ENCODE peak calls at places on chromosomes 6 and 20, in nine cellular contexts. W is body of pancreas, B is NT2/D1, O is tibial nerve, Q is mammary epithelial cell, K is aorta, T is upper lobe of right lung, S is IMR-90, P is psoas muscle. L is an unnamed sample. For H3K4me1, the result is how much of the 10 kb centered on the place peaks cover.

GRCh38 chr20:62914970-62915457 is 11.3 kb downstream of the DIDO1 start:
- DNase-seq in O (no peak), B (peak), W (peak), S (peak), K (no peak), T (no peak), P (no peak), Q (peak), L (no peak)

GRCh38 chr6:130525378-130525777 is 159.6 kb downstream of the TMEM200A start:
- DNase-seq in W (no peak), S (no peak), P (no peak), O (no peak), B (no peak), Q (no peak), T (no peak), K (no peak), L (no peak)

GRCh38 chr20:7950387-7950786 is 10.1 kb upstream of the HAO1 start:
- DNase-seq in B (peak), W (no peak), O (no peak), T (no peak), Q (no peak), S (no peak), P (no peak), K (no peak), L (no peak)

GRCh38 chr20:400121-400450 is 8.0 kb upstream of the RBCK1 start:
- DNase-seq in S (no peak), O (no peak), B (no peak), Q (no peak), W (no peak), T (no peak), K (no peak), P (no peak), L (no peak)

GRCh38 chr20:8260837-8261241 is 128.8 kb downstream of the PLCB1 start:
- DNase-seq in B (no peak), K (no peak), O (peak), T (no peak), Q (no peak), S (no peak), W (no peak), P (peak), L (no peak)

GRCh38 chr6:43579171-43579570 is 3.2 kb downstream of the POLH start:
- DNase-seq in Q (peak), W (no peak), P (no peak), T (no peak), B (no peak), O (no peak), S (peak), K (no peak), L (no peak)

GRCh38 chr6:34491091-34491430 is 25.2 kb downstream of the PACSIN1 start:
- DNase-seq in W (no peak), Q (no peak), P (no peak), K (no peak), S (peak), B (no peak), T (peak), O (no peak), L (peak)

GRCh38 chr6:61606500-61606899 is 679.5 kb downstream of the KHDRBS2 start:
- DNase-seq in P (no peak), K (no peak), Q (no peak), W (no peak), O (no peak), S (no peak), B (peak), T (no peak), L (no peak)

GRCh38 chr6:69907981-69908498 is 41.7 kb downstream of the COL19A1 start:
- DNase-seq in B (no peak), K (no peak), W (no peak), T (no peak), P (no peak), Q (no peak), S (peak), O (no peak), L (no peak)

GRCh38 chr6:7237653-7238190 is 75.3 kb downstream of the SSR1 start:
- DNase-seq in O (no peak), T (no peak), W (no peak), P (no peak), K (no peak), B (no peak), S (peak), Q (no peak), L (no peak)

GRCh38 chr6:166167258-166167731 is 356 bp downstream of the TBXT start:
- DNase-seq in O (no peak), K (no peak), T (no peak), P (no peak), Q (no peak), W (no peak), S (no peak), B (no peak), L (no peak)

GRCh38 chr6:128511518-128511917 is 8.9 kb downstream of the PTPRK start:
- DNase-seq in W (no peak), K (no peak), T (no peak), B (no peak), O (no peak), Q (peak), S (peak), P (no peak), L (no peak)

GRCh38 chr6:11430036-11430435 is 107.5 kb upstream of the TMEM170B start:
- DNase-seq in B (no peak), S (no peak), T (no peak), Q (no peak), O (no peak), W (no peak), K (no peak), P (no peak), L (no peak)

GRCh38 chr6:138473144-138473543 is 26.1 kb downstream of the NHSL1 start:
- DNase-seq in B (no peak), W (no peak), P (no peak), K (no peak), S (no peak), T (no peak), O (no peak), Q (no peak), L (no peak)

GRCh38 chr6:141467041-141467440 is 665.7 kb upstream of the GJE1 start:
- DNase-seq in W (no peak), P (no peak), K (no peak), Q (no peak), S (no peak), B (peak), O (no peak), T (no peak), L (no peak)

GRCh38 chr6:77965449-77965848 is 312.6 kb downstream of the MEI4 start:
- DNase-seq in O (no peak), P (no peak), T (no peak), W (no peak), K (no peak), B (no peak), Q (no peak), S (no peak), L (no peak)

GRCh38 chr20:2729251-2729713 is 36.7 kb downstream of the EBF4 start:
- DNase-seq in P (no peak), B (no peak), Q (no peak), W (no peak), O (no peak), S (no peak), K (no peak), T (no peak), L (no peak)

GRCh38 chr20:62390306-62391164 is 3.6 kb downstream of the RPS21 start:
- DNase-seq in B (no peak), K (no peak), O (no peak), T (no peak), S (no peak), Q (no peak), P (no peak), W (no peak), L (no peak)

GRCh38 chr20:45404438-45404837 is 3.7 kb upstream of the DBNDD2 start:
- DNase-seq in B (no peak), Q (no peak), P (no peak), T (no peak), O (no peak), K (no peak), W (no peak), S (no peak), L (no peak)

GRCh38 chr6:10589429-10589727 is 68.2 kb downstream of the GCNT2 start:
- DNase-seq in W (no peak), P (no peak), O (no peak), S (no peak), Q (no peak), K (no peak), T (no peak), B (no peak), L (no peak)

GRCh38 chr6:90368601-90369000 is 72.0 kb upstream of the BACH2 start:
- DNase-seq in O (no peak), T (no peak), B (no peak), W (no peak), P (no peak), K (no peak), S (peak), Q (no peak), L (no peak)

GRCh38 chr6:36997811-36998722 is 7.4 kb upstream of the FGD2 start:
- DNase-seq in W (peak), B (no peak), O (no peak), Q (no peak), K (peak), P (peak), S (no peak), T (peak), L (no peak)

GRCh38 chr6:33790306-33790855 is 1.5 kb upstream of the LEMD2 start:
- DNase-seq in S (no peak), O (no peak), P (no peak), B (no peak), Q (no peak), W (no peak), T (no peak), K (no peak), L (no peak)

GRCh38 chr6:11209941-11210340 is 22.5 kb downstream of the NEDD9 start:
- DNase-seq in K (no peak), Q (peak), T (no peak), S (peak), B (no peak), O (no peak), W (no peak), P (no peak), L (no peak)

GRCh38 chr6:151452750-151453427 is 963 bp upstream of the RMND1 start:
- DNase-seq in W (peak), S (no peak), T (no peak), Q (peak), P (peak), K (no peak), O (peak), B (no peak), L (no peak)

GRCh38 chr20:35888659-35889058 is 65.6 kb downstream of the SCAND1 start:
- DNase-seq in Q (no peak), O (no peak), K (no peak), B (no peak), S (no peak), W (no peak), T (no peak), P (no peak), L (no peak)

GRCh38 chr20:20593447-20594170 is 118.8 kb downstream of the RALGAPA2 start:
- DNase-seq in S (peak), T (no peak), B (peak), Q (peak), K (no peak), W (no peak), O (peak), P (no peak), L (no peak)

GRCh38 chr20:51711426-51711825 is 56.8 kb downstream of the ATP9A start:
- DNase-seq in B (no peak), T (no peak), K (no peak), O (no peak), W (no peak), P (no peak), S (no peak), Q (no peak), L (no peak)

GRCh38 chr20:33119725-33120720 is 40.6 kb downstream of the BPIFB4 start:
- DNase-seq in O (no peak), P (no peak), B (no peak), S (no peak), T (no peak), K (no peak), W (no peak), Q (peak), L (no peak)

GRCh38 chr20:43322851-43323250 is 133.1 kb upstream of the PTPRT start:
- DNase-seq in P (no peak), Q (no peak), K (no peak), S (peak), T (no peak), B (no peak), W (no peak), O (no peak), L (no peak)

DNA sequence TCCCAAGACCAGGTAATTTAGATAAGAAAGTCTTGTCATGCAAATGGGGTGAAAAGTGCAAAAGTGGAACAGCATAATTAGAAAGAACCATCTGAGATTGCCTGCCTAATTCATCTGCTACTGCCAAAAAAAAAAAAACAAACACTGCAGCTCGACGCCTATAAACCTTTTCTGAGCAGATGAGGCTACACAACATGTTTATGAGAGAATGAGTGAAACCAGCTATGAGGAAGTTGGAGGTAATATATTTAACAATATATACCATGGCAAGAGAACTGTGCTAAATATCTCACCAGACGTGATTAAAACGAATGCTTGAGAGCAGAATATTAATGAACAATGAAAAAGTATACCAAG is 50.0 kb downstream of the LAMA4 start:
- DNase-seq in B (no peak), O (no peak), W (no peak), T (no peak), Q (no peak), P (no peak), S (no peak), K (no peak), L (no peak)
- H3K4me1 ChIP-seq in B (under half), O (half or more), W (under half), T (under half), Q (under half), P (under half), S (under half), K (under half), L (under half)

GRCh38 chr6:110353420-110353819 is 4.7 kb downstream of the METTL24 start:
- DNase-seq in K (no peak), B (no peak), O (no peak), P (no peak), W (no peak), T (no peak), S (no peak), Q (no peak), L (no peak)
- H3K4me1 ChIP-seq in K (under half), B (under half), O (under half), P (under half), W (under half), T (under half), S (under half), Q (under half), L (under half)

DNA sequence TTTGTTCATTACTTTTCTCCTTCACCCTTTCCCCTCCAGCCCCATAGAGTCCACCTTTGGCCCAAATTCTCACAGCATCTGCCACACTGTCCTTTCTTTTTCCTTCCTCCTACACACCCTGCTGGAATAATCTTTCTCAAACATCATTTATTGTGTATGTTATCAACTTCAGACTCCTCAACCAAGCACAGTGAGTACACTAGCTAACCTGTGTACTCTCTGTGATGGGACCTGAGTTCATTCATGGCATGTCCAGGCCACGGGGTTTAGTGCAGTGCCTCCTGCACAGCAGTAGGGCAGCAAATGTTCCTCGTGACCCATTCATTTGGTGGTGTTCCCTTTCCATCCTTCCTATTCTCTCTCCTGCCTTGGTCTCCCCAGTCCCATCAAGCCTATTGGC is 7.1 kb upstream of the ARMC12 start:
- DNase-seq in W (no peak), T (peak), P (no peak), S (no peak), O (no peak), K (no peak), Q (no peak), B (no peak), L (no peak)
- H3K4me1 ChIP-seq in W (half or more), T (half or more), P (half or more), S (under half), O (half or more), K (under half), Q (half or more), B (under half), L (half or more)

GRCh38 chr20:40512567-40512966 is 176.5 kb downstream of the MAFB start:
- DNase-seq in W (no peak), T (no peak), S (no peak), O (no peak), K (no peak), Q (no peak), B (no peak), P (no peak), L (no peak)

GRCh38 chr20:40510622-40511021 is 178.4 kb downstream of the MAFB start:
- DNase-seq in K (no peak), Q (no peak), P (no peak), O (no peak), T (no peak), S (no peak), W (no peak), B (no peak), L (no peak)

GRCh38 chr20:40506567-40506966 is 182.5 kb downstream of the MAFB start:
- DNase-seq in B (no peak), K (peak), T (peak), O (peak), P (peak), S (peak), Q (peak), W (peak), L (peak)

GRCh38 chr20:40511478-40511877 is 177.6 kb downstream of the MAFB start:
- DNase-seq in O (peak), W (no peak), B (no peak), S (no peak), P (peak), Q (peak), T (no peak), K (peak), L (no peak)

DNA sequence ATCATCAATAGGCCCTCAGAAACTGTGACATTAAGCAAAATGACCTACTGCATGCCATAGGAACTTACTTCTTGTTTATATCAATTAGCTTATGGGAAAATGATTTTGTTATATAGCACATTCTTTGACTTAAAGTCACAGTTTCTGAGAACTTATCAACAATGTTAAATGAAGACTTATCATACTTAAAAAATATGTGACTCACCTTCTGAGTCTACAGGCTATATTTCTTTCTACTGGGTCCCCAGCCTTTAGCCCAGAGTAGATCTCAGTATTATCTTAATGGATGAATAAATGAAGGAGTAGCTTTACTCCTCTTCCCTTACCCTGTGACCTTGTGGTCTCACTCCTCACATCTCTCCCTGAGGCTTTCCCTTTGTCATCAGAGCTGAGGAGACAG is 180.2 kb downstream of the MAFB start:
- DNase-seq in P (no peak), K (no peak), W (no peak), T (no peak), S (no peak), B (no peak), Q (no peak), O (no peak), L (no peak)
- H3K4me1 ChIP-seq in P (under half), K (under half), W (under half), T (under half), S (under half), B (under half), Q (under half), O (under half), L (under half)